ENCODE peak calls at places on chromosomes 6 and 20, in seven cellular contexts. W is thyroid gland; O is memory B cell; B is CD8-positive, alpha-beta T cell; A is COR-L47; L is naive thymus-derived CD8-positive, alpha-beta T cell; S is NCI-H82. I is an unnamed sample.

GRCh38 chr6:44431118-44431725 is 43.7 kb downstream of the CDC5L start:
- DNase-seq in W (peak), L (peak), A (peak), O (peak), B (no peak), S (peak), I (no peak)

GRCh38 chr20:50270569-50270968 is 79.9 kb downstream of the CEBPB start:
- DNase-seq in W (no peak), L (no peak), A (no peak), O (no peak), S (no peak), B (no peak), I (no peak)

GRCh38 chr20:44621325-44621724 is 30.2 kb downstream of the ADA start:
- DNase-seq in W (no peak), B (no peak), S (no peak), O (no peak), A (no peak), L (no peak), I (no peak)

GRCh38 chr20:63005862-63006564 is 751 bp downstream of the BHLHE23 start:
- DNase-seq in O (no peak), A (peak), L (no peak), B (no peak), W (no peak), S (peak), I (no peak)

GRCh38 chr6:13303668-13304017 is 24.7 kb downstream of the TBC1D7 start:
- DNase-seq in B (no peak), W (peak), A (no peak), S (no peak), L (no peak), O (peak), I (no peak)

GRCh38 chr6:3228791-3229565 is 1.5 kb upstream of the TUBB2B start:
- DNase-seq in B (peak), A (peak), L (peak), S (peak), W (no peak), O (peak), I (peak)

GRCh38 chr20:48397689-48398005 is 430.2 kb downstream of the PREX1 start:
- DNase-seq in L (no peak), S (peak), A (no peak), W (no peak), O (no peak), B (no peak), I (no peak)

GRCh38 chr6:150567360-150567759 is 32.3 kb upstream of the PLEKHG1 start:
- DNase-seq in L (no peak), O (no peak), B (no peak), A (no peak), W (no peak), S (no peak), I (no peak)

GRCh38 chr20:47878601-47879004 is 93.3 kb upstream of the SULF2 start:
- DNase-seq in L (no peak), B (no peak), S (no peak), O (no peak), W (no peak), A (no peak), I (no peak)

GRCh38 chr6:72999995-73000394 is 225.3 kb downstream of the KHDC1L start:
- DNase-seq in O (no peak), W (no peak), A (no peak), B (no peak), L (no peak), S (no peak), I (no peak)

GRCh38 chr6:38371312-38371672 is 268.4 kb downstream of the BTBD9 start:
- DNase-seq in W (no peak), A (no peak), L (no peak), B (no peak), O (no peak), S (peak), I (no peak)

GRCh38 chr20:45972500-45973183 is 639 bp upstream of the ZNF335 start:
- DNase-seq in A (no peak), O (no peak), L (no peak), B (no peak), S (no peak), W (no peak), I (no peak)

GRCh38 chr6:53615633-53616449 is 49.7 kb downstream of the KLHL31 start:
- DNase-seq in O (no peak), S (no peak), A (no peak), B (no peak), W (peak), L (no peak), I (peak)

GRCh38 chr20:9440891-9441290 is 73.5 kb upstream of the LAMP5 start:
- DNase-seq in O (no peak), B (no peak), S (no peak), W (no peak), L (no peak), A (no peak), I (no peak)

GRCh38 chr20:35339007-35339406 is 46.8 kb upstream of the FAM83C start:
- DNase-seq in L (no peak), S (peak), A (no peak), O (no peak), B (no peak), W (no peak), I (no peak)

GRCh38 chr6:38978139-38978704 is 70.4 kb upstream of the GLP1R start:
- DNase-seq in O (no peak), B (no peak), A (no peak), W (no peak), S (no peak), L (no peak), I (no peak)

GRCh38 chr6:186221-186965 is 105.9 kb upstream of the DUSP22 start:
- DNase-seq in B (peak), S (no peak), L (no peak), O (no peak), W (no peak), A (no peak), I (no peak)

GRCh38 chr6:160085226-160085625 is 36.4 kb upstream of the SLC22A1 start:
- DNase-seq in L (no peak), B (no peak), S (no peak), O (no peak), W (no peak), A (no peak), I (no peak)

GRCh38 chr6:113067612-113068262 is 720.6 kb downstream of the RFPL4B start:
- DNase-seq in O (no peak), S (no peak), W (no peak), A (no peak), L (no peak), B (no peak), I (no peak)

I was measured in NCI-H774.